ENCODE peak calls at places on chromosomes 11 and 22, in eight cellular contexts. R, Z, T, W, Q, J, A and U are unnamed samples.

GRCh38 chr11:88414385-88414861 is 76.9 kb upstream of the CTSC start:
- DNase-seq in Z (no peak), A (no peak), Q (peak), J (peak), W (peak), R (peak), T (no peak), U (no peak)

GRCh38 chr11:76260296-76260695 is 54.0 kb upstream of the WNT11 start:
- DNase-seq in J (no peak), Q (no peak), Z (peak), W (no peak), T (no peak), A (no peak), R (no peak), U (no peak)

GRCh38 chr11:65215441-65216076 is 33.8 kb downstream of the CAPN1 start:
- DNase-seq in A (no peak), W (no peak), J (no peak), Q (no peak), R (no peak), Z (peak), T (peak), U (no peak)

GRCh38 chr11:72306186-72306585 is 62.2 kb upstream of the PHOX2A start:
- DNase-seq in W (no peak), T (no peak), R (no peak), Z (no peak), Q (no peak), A (no peak), J (no peak), U (no peak)

GRCh38 chr11:96324912-96325311 is 18.1 kb downstream of the MAML2 start:
- DNase-seq in J (no peak), R (no peak), Z (no peak), Q (no peak), T (no peak), A (no peak), W (no peak), U (no peak)

GRCh38 chr11:34897171-34897870 is 18.9 kb downstream of the APIP start:
- DNase-seq in T (no peak), R (no peak), W (no peak), A (no peak), Z (no peak), J (no peak), Q (no peak), U (no peak)

GRCh38 chr22:17237031-17237668 is 17.9 kb upstream of the ADA2 start:
- DNase-seq in R (no peak), T (no peak), J (peak), Z (no peak), Q (no peak), W (no peak), A (no peak), U (peak)

GRCh38 chr11:35211952-35212351 is 73.0 kb downstream of the CD44 start:
- DNase-seq in W (no peak), T (no peak), A (no peak), Z (no peak), Q (no peak), J (no peak), R (no peak), U (no peak)